ENCODE peak calls at places on chromosomes 5 and 9, in eight cellular contexts. One of them, this sample, is unnamed.

GRCh38 chr9:74642376-74642775 is 145.2 kb downstream of the RORB start:
- DNase-seq in hippocampal formation: no peak
- DNase-seq in heart right ventricle: no peak
- DNase-seq in fibroblast of mammary gland: no peak
- DNase-seq in cardiac fibroblast: no peak
- DNase-seq in ecto neural progenitor cell: no peak
- DNase-seq in HuH-7.5: no peak
- DNase-seq in T-helper 2 cell: no peak
- DNase-seq in this sample: no peak

GRCh38 chr9:104539275-104539674 is 2.6 kb upstream of the OR13C3 start:
- DNase-seq in HuH-7.5: no peak
- DNase-seq in heart right ventricle: no peak
- DNase-seq in cardiac fibroblast: no peak
- DNase-seq in ecto neural progenitor cell: no peak
- DNase-seq in T-helper 2 cell: no peak
- DNase-seq in hippocampal formation: no peak
- DNase-seq in fibroblast of mammary gland: no peak
- DNase-seq in this sample: no peak

GRCh38 chr9:27765931-27766835 is 192.9 kb upstream of the C9orf72 start:
- DNase-seq in HuH-7.5: no peak
- DNase-seq in fibroblast of mammary gland: no peak
- DNase-seq in cardiac fibroblast: no peak
- DNase-seq in hippocampal formation: no peak
- DNase-seq in T-helper 2 cell: no peak
- DNase-seq in ecto neural progenitor cell: no peak
- DNase-seq in heart right ventricle: no peak
- DNase-seq in this sample: no peak

GRCh38 chr5:16615737-16616535 is 861 bp downstream of the RETREG1 start:
- DNase-seq in cardiac fibroblast: no peak
- DNase-seq in HuH-7.5: peak
- DNase-seq in ecto neural progenitor cell: no peak
- DNase-seq in fibroblast of mammary gland: no peak
- DNase-seq in T-helper 2 cell: no peak
- DNase-seq in heart right ventricle: no peak
- DNase-seq in hippocampal formation: no peak
- DNase-seq in this sample: no peak

GRCh38 chr5:74324556-74324955 is 316.0 kb downstream of the ENC1 start:
- DNase-seq in HuH-7.5: no peak
- DNase-seq in T-helper 2 cell: no peak
- DNase-seq in ecto neural progenitor cell: no peak
- DNase-seq in heart right ventricle: no peak
- DNase-seq in fibroblast of mammary gland: no peak
- DNase-seq in cardiac fibroblast: no peak
- DNase-seq in hippocampal formation: no peak
- DNase-seq in this sample: no peak

GRCh38 chr5:36250427-36250826 is 8.7 kb upstream of the NADK2 start:
- DNase-seq in T-helper 2 cell: no peak
- DNase-seq in cardiac fibroblast: no peak
- DNase-seq in fibroblast of mammary gland: no peak
- DNase-seq in ecto neural progenitor cell: no peak
- DNase-seq in HuH-7.5: no peak
- DNase-seq in heart right ventricle: no peak
- DNase-seq in hippocampal formation: no peak
- DNase-seq in this sample: no peak

GRCh38 chr9:131875828-131876485 is 136.1 kb upstream of the RAPGEF1 start:
- DNase-seq in heart right ventricle: no peak
- DNase-seq in cardiac fibroblast: no peak
- DNase-seq in hippocampal formation: no peak
- DNase-seq in HuH-7.5: no peak
- DNase-seq in ecto neural progenitor cell: no peak
- DNase-seq in T-helper 2 cell: no peak
- DNase-seq in fibroblast of mammary gland: peak
- DNase-seq in this sample: no peak

GRCh38 chr9:34428325-34428958 is 29.9 kb downstream of the FAM219A start:
- DNase-seq in ecto neural progenitor cell: no peak
- DNase-seq in hippocampal formation: no peak
- DNase-seq in HuH-7.5: no peak
- DNase-seq in T-helper 2 cell: no peak
- DNase-seq in fibroblast of mammary gland: no peak
- DNase-seq in cardiac fibroblast: no peak
- DNase-seq in heart right ventricle: no peak
- DNase-seq in this sample: no peak

GRCh38 chr5:131379071-131379538 is 115.3 kb downstream of the CDC42SE2 start:
- DNase-seq in T-helper 2 cell: no peak
- DNase-seq in heart right ventricle: no peak
- DNase-seq in cardiac fibroblast: peak
- DNase-seq in hippocampal formation: no peak
- DNase-seq in fibroblast of mammary gland: no peak
- DNase-seq in ecto neural progenitor cell: no peak
- DNase-seq in HuH-7.5: no peak
- DNase-seq in this sample: no peak

GRCh38 chr5:139803978-139804377 is 8.4 kb downstream of the PSD2 start:
- DNase-seq in fibroblast of mammary gland: no peak
- DNase-seq in ecto neural progenitor cell: no peak
- DNase-seq in cardiac fibroblast: no peak
- DNase-seq in hippocampal formation: no peak
- DNase-seq in heart right ventricle: no peak
- DNase-seq in HuH-7.5: no peak
- DNase-seq in T-helper 2 cell: no peak
- DNase-seq in this sample: no peak

GRCh38 chr5:132479073-132479811 is 11.3 kb downstream of the IRF1 start:
- DNase-seq in ecto neural progenitor cell: no peak
- DNase-seq in heart right ventricle: no peak
- DNase-seq in T-helper 2 cell: no peak
- DNase-seq in fibroblast of mammary gland: no peak
- DNase-seq in HuH-7.5: no peak
- DNase-seq in hippocampal formation: no peak
- DNase-seq in cardiac fibroblast: no peak
- DNase-seq in this sample: no peak

GRCh38 chr9:138063033-138063432 is 185.5 kb downstream of the CACNA1B start:
- DNase-seq in HuH-7.5: no peak
- DNase-seq in ecto neural progenitor cell: no peak
- DNase-seq in fibroblast of mammary gland: no peak
- DNase-seq in cardiac fibroblast: no peak
- DNase-seq in T-helper 2 cell: no peak
- DNase-seq in heart right ventricle: no peak
- DNase-seq in hippocampal formation: no peak
- DNase-seq in this sample: no peak

GRCh38 chr5:134938020-134938419 is 29.7 kb upstream of the CATSPER3 start:
- DNase-seq in HuH-7.5: no peak
- DNase-seq in cardiac fibroblast: no peak
- DNase-seq in T-helper 2 cell: no peak
- DNase-seq in fibroblast of mammary gland: no peak
- DNase-seq in heart right ventricle: no peak
- DNase-seq in ecto neural progenitor cell: no peak
- DNase-seq in hippocampal formation: no peak
- DNase-seq in this sample: no peak

GRCh38 chr5:65126192-65126591 is 355.5 kb downstream of the ADAMTS6 start:
- DNase-seq in heart right ventricle: no peak
- DNase-seq in T-helper 2 cell: no peak
- DNase-seq in cardiac fibroblast: peak
- DNase-seq in fibroblast of mammary gland: peak
- DNase-seq in hippocampal formation: peak
- DNase-seq in ecto neural progenitor cell: no peak
- DNase-seq in HuH-7.5: no peak
- DNase-seq in this sample: no peak

GRCh38 chr5:98775962-98776687 is 2.7 kb downstream of the RGMB start:
- DNase-seq in HuH-7.5: no peak
- DNase-seq in cardiac fibroblast: peak
- DNase-seq in heart right ventricle: no peak
- DNase-seq in T-helper 2 cell: no peak
- DNase-seq in hippocampal formation: no peak
- DNase-seq in ecto neural progenitor cell: no peak
- DNase-seq in fibroblast of mammary gland: peak
- DNase-seq in this sample: no peak

GRCh38 chr9:129627556-129628492 is 1.9 kb downstream of the NTMT1 start:
- DNase-seq in hippocampal formation: no peak
- DNase-seq in ecto neural progenitor cell: no peak
- DNase-seq in T-helper 2 cell: no peak
- DNase-seq in fibroblast of mammary gland: no peak
- DNase-seq in heart right ventricle: no peak
- DNase-seq in cardiac fibroblast: peak
- DNase-seq in HuH-7.5: no peak
- DNase-seq in this sample: peak

GRCh38 chr9:14031761-14032279 is 282.1 kb downstream of the NFIB start:
- DNase-seq in heart right ventricle: no peak
- DNase-seq in cardiac fibroblast: peak
- DNase-seq in fibroblast of mammary gland: no peak
- DNase-seq in HuH-7.5: no peak
- DNase-seq in T-helper 2 cell: no peak
- DNase-seq in hippocampal formation: no peak
- DNase-seq in ecto neural progenitor cell: no peak
- DNase-seq in this sample: no peak

GRCh38 chr9:136760424-136760823 is 2.4 kb upstream of the LCN8 start:
- DNase-seq in HuH-7.5: no peak
- DNase-seq in fibroblast of mammary gland: no peak
- DNase-seq in ecto neural progenitor cell: no peak
- DNase-seq in cardiac fibroblast: no peak
- DNase-seq in T-helper 2 cell: no peak
- DNase-seq in heart right ventricle: peak
- DNase-seq in hippocampal formation: no peak
- DNase-seq in this sample: no peak

GRCh38 chr9:136122425-136123383 is 4.0 kb upstream of the TMEM250 start:
- DNase-seq in heart right ventricle: peak
- DNase-seq in fibroblast of mammary gland: peak
- DNase-seq in cardiac fibroblast: peak
- DNase-seq in hippocampal formation: peak
- DNase-seq in T-helper 2 cell: peak
- DNase-seq in HuH-7.5: peak
- DNase-seq in ecto neural progenitor cell: peak
- DNase-seq in this sample: peak

GRCh38 chr9:928363-929042 is 48.0 kb upstream of the DMRT3 start:
- DNase-seq in heart right ventricle: no peak
- DNase-seq in hippocampal formation: no peak
- DNase-seq in cardiac fibroblast: no peak
- DNase-seq in ecto neural progenitor cell: no peak
- DNase-seq in fibroblast of mammary gland: no peak
- DNase-seq in HuH-7.5: peak
- DNase-seq in T-helper 2 cell: no peak
- DNase-seq in this sample: peak

GRCh38 chr5:88729476-88730182 is 153.4 kb downstream of the MEF2C start:
- DNase-seq in heart right ventricle: no peak
- DNase-seq in cardiac fibroblast: peak
- DNase-seq in T-helper 2 cell: peak
- DNase-seq in HuH-7.5: peak
- DNase-seq in hippocampal formation: peak
- DNase-seq in ecto neural progenitor cell: peak
- DNase-seq in fibroblast of mammary gland: peak
- DNase-seq in this sample: peak

GRCh38 chr9:113753398-113754119 is 122.5 kb upstream of the ZNF618 start:
- DNase-seq in fibroblast of mammary gland: no peak
- DNase-seq in hippocampal formation: no peak
- DNase-seq in T-helper 2 cell: no peak
- DNase-seq in ecto neural progenitor cell: no peak
- DNase-seq in HuH-7.5: no peak
- DNase-seq in heart right ventricle: no peak
- DNase-seq in cardiac fibroblast: no peak
- DNase-seq in this sample: no peak

GRCh38 chr5:172855597-172856292 is 21.7 kb downstream of the ERGIC1 start:
- DNase-seq in HuH-7.5: no peak
- DNase-seq in T-helper 2 cell: no peak
- DNase-seq in hippocampal formation: no peak
- DNase-seq in cardiac fibroblast: peak
- DNase-seq in fibroblast of mammary gland: peak
- DNase-seq in ecto neural progenitor cell: no peak
- DNase-seq in heart right ventricle: peak
- DNase-seq in this sample: no peak

This sample was measured in A673.